ENCODE peak calls at places on chromosomes 5 and 9, in four cellular contexts. One of them, this sample, is unnamed.

GRCh38 chr5:2909035-2909434 is 157.6 kb upstream of the IRX2 start:
- DNase-seq in A549: no peak
- DNase-seq in body of pancreas: no peak
- DNase-seq in adrenal gland: no peak
- DNase-seq in this sample: no peak

GRCh38 chr9:96022445-96023031 is 147.0 kb downstream of the ERCC6L2 start:
- DNase-seq in A549: no peak
- DNase-seq in body of pancreas: no peak
- DNase-seq in adrenal gland: no peak
- DNase-seq in this sample: peak; percentile 36

GRCh38 chr5:98109561-98110006 is 663.9 kb upstream of the RGMB start:
- DNase-seq in A549: no peak
- DNase-seq in body of pancreas: no peak
- DNase-seq in adrenal gland: no peak
- DNase-seq in this sample: no peak

GRCh38 chr9:93577045-93577939 is 908 bp downstream of the PHF2 start:
- DNase-seq in A549: peak; percentile 23
- DNase-seq in body of pancreas: peak; percentile 56
- DNase-seq in adrenal gland: peak; percentile 40
- DNase-seq in this sample: peak; percentile 37

GRCh38 chr5:160064979-160065619 is 54.2 kb downstream of the PWWP2A start:
- DNase-seq in A549: no peak
- DNase-seq in body of pancreas: peak; percentile 83
- DNase-seq in adrenal gland: no peak
- DNase-seq in this sample: peak; percentile 84

GRCh38 chr5:112594060-112594850 is 143.4 kb upstream of the APC start:
- DNase-seq in A549: no peak
- DNase-seq in body of pancreas: no peak
- DNase-seq in adrenal gland: peak; percentile 25
- DNase-seq in this sample: no peak

GRCh38 chr9:96079816-96080215 is 204.3 kb downstream of the ERCC6L2 start:
- DNase-seq in A549: no peak
- DNase-seq in body of pancreas: no peak
- DNase-seq in adrenal gland: no peak
- DNase-seq in this sample: no peak

GRCh38 chr5:76927961-76928360 is 24.9 kb upstream of the CRHBP start:
- DNase-seq in A549: no peak
- DNase-seq in body of pancreas: no peak
- DNase-seq in adrenal gland: no peak
- DNase-seq in this sample: no peak

GRCh38 chr9:93650448-93650847 is 74.1 kb downstream of the PHF2 start:
- DNase-seq in A549: no peak
- DNase-seq in body of pancreas: no peak
- DNase-seq in adrenal gland: peak; percentile 15
- DNase-seq in this sample: peak; percentile 6

GRCh38 chr5:56947052-56947451 is 4.9 kb downstream of the MIER3 start:
- DNase-seq in A549: no peak
- DNase-seq in body of pancreas: no peak
- DNase-seq in adrenal gland: no peak
- DNase-seq in this sample: no peak

GRCh38 chr5:56951946-56952691 is at the start of gene MIER3:
- DNase-seq in A549: peak; percentile 83
- DNase-seq in body of pancreas: peak; percentile 84
- DNase-seq in adrenal gland: peak; percentile 80
- DNase-seq in this sample: peak; percentile 87

GRCh38 chr5:56951131-56951945 is 585 bp downstream of the MIER3 start:
- DNase-seq in A549: peak; percentile 31
- DNase-seq in body of pancreas: peak; percentile 35
- DNase-seq in adrenal gland: peak; percentile 28
- DNase-seq in this sample: peak; percentile 33

DNA sequence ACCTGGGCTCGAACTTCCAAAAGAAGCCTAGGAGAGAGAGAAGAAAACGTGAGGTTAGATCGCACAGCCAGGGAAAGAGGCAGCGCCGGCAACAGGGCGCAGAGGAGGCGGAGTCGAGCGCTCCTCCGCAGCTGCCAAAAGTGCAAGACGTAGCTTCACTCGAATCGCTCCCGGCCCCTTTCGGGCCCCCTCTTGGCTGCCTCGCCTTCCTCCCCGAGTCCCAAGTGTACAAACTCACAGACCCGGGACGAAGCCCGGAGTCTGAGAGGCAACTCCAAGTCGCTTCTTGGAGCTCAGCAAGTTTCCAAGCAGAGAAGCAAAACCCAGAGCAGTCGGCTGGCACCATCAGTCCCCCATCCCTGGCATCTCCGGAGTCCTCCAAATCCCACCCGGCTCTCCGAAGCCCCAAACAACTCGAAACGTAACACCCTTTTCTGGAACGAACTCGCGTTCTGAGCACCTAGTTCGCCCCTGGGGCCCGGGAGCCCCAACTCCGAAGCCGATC is 1.2 kb downstream of the MIER3 start:
- DNase-seq in A549: peak; percentile 58
- DNase-seq in body of pancreas: peak; percentile 66
- DNase-seq in adrenal gland: peak; percentile 58
- DNase-seq in this sample: peak; percentile 76
- TF ChIP-seq POLR2A in A549: no peak
- TF ChIP-seq POLR2A in body of pancreas: no peak
- TF ChIP-seq POLR2A in adrenal gland: no peak
- TF ChIP-seq POLR2A in this sample: peak; percentile 41

GRCh38 chr5:200985-201384 is 9.7 kb downstream of the LRRC14B start:
- DNase-seq in A549: no peak
- DNase-seq in body of pancreas: no peak
- DNase-seq in adrenal gland: no peak
- DNase-seq in this sample: no peak

GRCh38 chr5:204462-204861 is 13.2 kb downstream of the LRRC14B start:
- DNase-seq in A549: no peak
- DNase-seq in body of pancreas: no peak
- DNase-seq in adrenal gland: no peak
- DNase-seq in this sample: no peak

GRCh38 chr5:204966-205670 is 12.8 kb downstream of the CCDC127 start:
- DNase-seq in A549: no peak
- DNase-seq in body of pancreas: no peak
- DNase-seq in adrenal gland: no peak
- DNase-seq in this sample: no peak

GRCh38 chr5:201672-202071 is 10.4 kb downstream of the LRRC14B start:
- DNase-seq in A549: no peak
- DNase-seq in body of pancreas: no peak
- DNase-seq in adrenal gland: no peak
- DNase-seq in this sample: no peak

GRCh38 chr5:203246-203645 is 12.0 kb downstream of the LRRC14B start:
- DNase-seq in A549: no peak
- DNase-seq in body of pancreas: no peak
- DNase-seq in adrenal gland: no peak
- DNase-seq in this sample: no peak
- TF ChIP-seq POLR2A in A549: no peak
- TF ChIP-seq POLR2A in body of pancreas: no peak
- TF ChIP-seq POLR2A in adrenal gland: no peak
- TF ChIP-seq POLR2A in this sample: no peak

GRCh38 chr9:77906991-77907390 is 124.6 kb downstream of the GNAQ start:
- DNase-seq in A549: no peak
- DNase-seq in body of pancreas: no peak
- DNase-seq in adrenal gland: no peak
- DNase-seq in this sample: no peak

GRCh38 chr9:77907581-77907980 is 124.0 kb downstream of the GNAQ start:
- DNase-seq in A549: no peak
- DNase-seq in body of pancreas: no peak
- DNase-seq in adrenal gland: no peak
- DNase-seq in this sample: no peak

GRCh38 chr9:77908293-77908692 is 123.3 kb downstream of the GNAQ start:
- DNase-seq in A549: no peak
- DNase-seq in body of pancreas: no peak
- DNase-seq in adrenal gland: no peak
- DNase-seq in this sample: no peak

GRCh38 chr9:77910216-77910615 is 121.4 kb downstream of the GNAQ start:
- DNase-seq in A549: no peak
- DNase-seq in body of pancreas: no peak
- DNase-seq in adrenal gland: no peak
- DNase-seq in this sample: no peak

GRCh38 chr9:77909306-77909705 is 122.3 kb downstream of the GNAQ start:
- DNase-seq in A549: no peak
- DNase-seq in body of pancreas: no peak
- DNase-seq in adrenal gland: no peak
- DNase-seq in this sample: no peak
- TF ChIP-seq POLR2A in A549: no peak
- TF ChIP-seq POLR2A in body of pancreas: no peak
- TF ChIP-seq POLR2A in adrenal gland: no peak
- TF ChIP-seq POLR2A in this sample: no peak

DNA sequence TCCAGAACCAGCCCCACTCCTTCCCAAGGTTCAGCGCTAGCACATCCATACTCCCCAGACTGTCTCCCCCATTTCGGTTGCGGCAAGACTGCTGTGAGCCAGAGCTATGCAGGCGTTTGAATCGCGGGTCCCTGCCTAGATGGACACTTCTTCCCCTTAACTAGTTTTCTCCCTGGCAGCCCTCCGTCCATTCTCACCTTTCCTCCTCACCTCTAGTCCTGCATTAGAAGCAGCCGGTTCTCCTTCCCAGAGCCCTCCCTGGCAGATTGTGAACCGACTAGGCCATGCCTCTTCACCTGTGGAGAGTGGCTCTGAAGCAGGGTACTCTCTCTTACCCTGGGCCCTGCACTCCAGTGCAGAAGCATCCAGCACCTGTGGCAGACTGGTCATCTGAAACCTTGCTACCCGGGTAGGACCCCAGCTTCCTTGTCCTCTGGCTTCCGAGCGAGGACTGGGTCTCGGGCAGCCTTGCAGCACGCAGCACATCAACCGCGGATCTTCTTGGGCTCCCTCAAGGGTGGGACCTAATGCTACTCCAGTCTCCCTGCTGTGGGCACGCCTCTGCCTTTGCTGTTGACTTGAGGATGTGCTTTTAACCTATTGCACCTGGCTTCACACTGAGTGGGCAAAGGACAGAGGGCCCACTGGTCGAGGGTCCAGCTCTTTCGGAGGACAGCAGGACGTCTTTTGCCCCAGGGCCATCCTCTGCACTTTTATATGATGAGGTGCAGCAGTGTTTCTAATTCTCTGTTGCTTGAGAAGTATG is 183.6 kb downstream of the AOPEP start:
- DNase-seq in A549: no peak
- DNase-seq in body of pancreas: no peak
- DNase-seq in adrenal gland: no peak
- DNase-seq in this sample: no peak
- TF ChIP-seq POLR2A in A549: no peak
- TF ChIP-seq POLR2A in body of pancreas: no peak
- TF ChIP-seq POLR2A in adrenal gland: no peak
- TF ChIP-seq POLR2A in this sample: no peak

GRCh38 chr9:97557606-97558095 is 56.2 kb downstream of the TMOD1 start:
- DNase-seq in A549: no peak
- DNase-seq in body of pancreas: peak; percentile 54
- DNase-seq in adrenal gland: peak; percentile 89
- DNase-seq in this sample: peak; percentile 44
- TF ChIP-seq POLR2A in A549: no peak
- TF ChIP-seq POLR2A in body of pancreas: no peak
- TF ChIP-seq POLR2A in adrenal gland: peak; percentile 57
- TF ChIP-seq POLR2A in this sample: no peak